ENCODE peak calls at places on chromosome 16, in five cellular contexts. M is epithelial cell of esophagus; K is dorsolateral prefrontal cortex; G is colonic mucosa; R is CD8-positive, alpha-beta memory T cell. S is an unnamed sample.

GRCh38 chr16:88057656-88058055 is 106.4 kb downstream of the BANP start:
- DNase-seq in R (no peak), K (no peak), G (no peak), M (no peak), S (peak; percentile 57)

GRCh38 chr16:5349101-5349500 is 251.5 kb upstream of the EEF2KMT start:
- DNase-seq in G (no peak), M (no peak), K (no peak), R (no peak), S (no peak)

GRCh38 chr16:57680842-57681241 is 12.7 kb downstream of the ADGRG3 start:
- DNase-seq in G (no peak), R (no peak), K (no peak), M (no peak), S (no peak)

GRCh38 chr16:7137560-7138330 is 194.9 kb upstream of the RBFOX1 start:
- DNase-seq in R (no peak), M (peak; percentile 67), G (no peak), K (no peak), S (no peak)

GRCh38 chr16:75266738-75267630 is 15.6 kb upstream of the BCAR1 start:
- DNase-seq in R (no peak), K (peak; percentile 70), G (no peak), M (no peak), S (peak; percentile 65)

GRCh38 chr16:69171325-69172095 is 15.5 kb upstream of the SNTB2 start:
- DNase-seq in G (no peak), K (no peak), R (no peak), M (no peak), S (no peak)

GRCh38 chr16:24850289-24850931 is 4.6 kb downstream of the SLC5A11 start:
- DNase-seq in M (peak; percentile 78), K (no peak), R (no peak), G (no peak), S (no peak)

GRCh38 chr16:81261049-81261648 is 22.7 kb downstream of the BCO1 start:
- DNase-seq in M (peak; percentile 42), R (no peak), G (no peak), K (no peak), S (no peak)

GRCh38 chr16:68902376-68903345 is 59.3 kb downstream of the TANGO6 start:
- DNase-seq in R (no peak), M (peak; percentile 77), G (peak; percentile 70), K (no peak), S (no peak)

GRCh38 chr16:79997257-79997656 is 396.7 kb upstream of the MAF start:
- DNase-seq in K (no peak), R (no peak), M (peak; percentile 47), G (no peak), S (no peak)

GRCh38 chr16:27198451-27199234 is 4.7 kb upstream of the KDM8 start:
- DNase-seq in G (no peak), K (no peak), R (no peak), M (no peak), S (no peak)

GRCh38 chr16:46751381-46751780 is 3.2 kb upstream of the MYLK3 start:
- DNase-seq in M (no peak), R (no peak), G (no peak), K (no peak), S (no peak)

GRCh38 chr16:30760577-30761426 is 1.1 kb downstream of the CFAP119 start:
- DNase-seq in K (no peak), R (no peak), G (no peak), M (no peak), S (no peak)

GRCh38 chr16:59205403-59205802 is 471.3 kb upstream of the GOT2 start:
- DNase-seq in G (no peak), M (no peak), K (no peak), R (no peak), S (no peak)

GRCh38 chr16:50308237-50308965 is 42.0 kb downstream of the ADCY7 start:
- DNase-seq in R (no peak), K (peak; percentile 37), M (no peak), G (no peak), S (peak; percentile 59)

GRCh38 chr16:1537138-1537577 is 3.7 kb downstream of the TMEM204 start:
- DNase-seq in G (no peak), K (no peak), M (no peak), R (no peak), S (peak; percentile 65)
- H3K4me3 ChIP-seq in G (no peak overlapping the region), K (no peak overlapping the region), M (no peak overlapping the region), R (peak overlapping the region; percentile 40), S (no peak overlapping the region)

GRCh38 chr16:2155091-2156024 is at the start of gene TRAF7:
- DNase-seq in G (peak; percentile 99), R (peak; percentile 94), M (peak; percentile 100), K (peak; percentile 99), S (peak; percentile 99)

GRCh38 chr16:2157480-2158261 is 2.1 kb downstream of the TRAF7 start:
- DNase-seq in M (no peak), K (no peak), R (no peak), G (peak; percentile 70), S (no peak)

GRCh38 chr16:2158262-2158638 is 2.7 kb downstream of the TRAF7 start:
- DNase-seq in K (no peak), R (no peak), M (no peak), G (no peak), S (no peak)

GRCh38 chr16:2156025-2156848 is 655 bp downstream of the TRAF7 start:
- DNase-seq in G (peak; percentile 39), R (no peak), M (peak; percentile 75), K (no peak), S (no peak)

DNA sequence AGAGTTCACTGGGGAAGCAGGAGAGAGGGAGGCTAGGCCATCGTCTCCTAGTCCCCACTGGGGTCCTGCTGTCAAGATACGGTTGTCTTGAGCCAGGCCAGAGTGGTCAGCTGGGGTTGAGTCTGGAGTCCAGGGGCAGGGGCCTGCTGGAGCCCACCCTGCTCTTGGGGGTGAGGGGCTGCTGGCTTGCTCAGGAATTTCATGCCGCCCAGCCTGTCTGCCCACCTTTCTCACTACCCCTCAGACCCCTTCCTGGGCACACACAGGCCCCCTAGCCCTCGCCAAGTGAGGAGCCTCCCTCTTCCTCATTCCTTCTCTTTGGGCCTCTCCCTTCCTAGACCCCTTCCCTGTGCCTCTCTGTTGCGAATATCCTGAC is 1.3 kb downstream of the TRAF7 start:
- DNase-seq in M (no peak), K (no peak), R (no peak), G (no peak), S (no peak)
- H3K4me3 ChIP-seq in M (peak overlapping the region; percentile 92), K (peak overlapping the region; percentile 96), R (no peak overlapping the region), G (peak overlapping the region; percentile 69), S (peak overlapping the region; percentile 81)

GRCh38 chr16:54937673-54938350 is 7.1 kb downstream of the IRX5 start:
- DNase-seq in M (peak; percentile 27), G (no peak), K (no peak), R (no peak), S (no peak)
- H3K4me3 ChIP-seq in M (peak overlapping the region; percentile 60), G (no peak overlapping the region), K (no peak overlapping the region), R (no peak overlapping the region), S (peak overlapping the region; percentile 25)

GRCh38 chr16:85608515-85608885 is 4.6 kb upstream of the GSE1 start:
- DNase-seq in M (no peak), R (no peak), G (no peak), K (no peak), S (no peak)

GRCh38 chr16:85605912-85606841 is 6.9 kb upstream of the GSE1 start:
- DNase-seq in R (no peak), G (no peak), M (no peak), K (no peak), S (no peak)

GRCh38 chr16:85607331-85607765 is 5.8 kb upstream of the GSE1 start:
- DNase-seq in K (peak; percentile 61), R (no peak), G (peak; percentile 52), M (no peak), S (no peak)

GRCh38 chr16:85607796-85608514 is 5.2 kb upstream of the GSE1 start:
- DNase-seq in G (no peak), R (no peak), M (no peak), K (no peak), S (no peak)

DNA sequence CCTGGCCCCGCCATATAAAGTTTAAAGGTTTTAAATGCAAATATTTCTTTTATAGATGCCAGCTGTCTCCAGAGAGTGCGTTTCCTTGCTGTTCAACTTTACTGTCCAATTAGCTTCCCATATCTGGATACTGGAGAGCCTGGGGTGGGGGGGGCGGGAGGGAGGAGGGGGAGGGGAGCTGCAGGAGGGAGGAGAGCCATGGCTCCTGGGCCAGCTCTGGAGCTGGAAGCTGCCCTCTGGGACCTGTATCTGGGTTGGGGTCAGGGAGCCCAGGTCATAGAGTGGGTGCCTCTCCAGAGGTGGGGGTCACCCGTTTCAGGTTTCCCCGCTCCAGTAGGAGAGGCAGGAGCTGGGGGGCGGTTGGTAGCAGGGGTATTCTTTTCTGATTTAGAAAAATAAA is 6.2 kb upstream of the GSE1 start:
- DNase-seq in M (no peak), K (no peak), R (no peak), G (no peak), S (no peak)
- H3K4me3 ChIP-seq in M (no peak overlapping the region), K (no peak overlapping the region), R (no peak overlapping the region), G (no peak overlapping the region), S (no peak overlapping the region)

DNA sequence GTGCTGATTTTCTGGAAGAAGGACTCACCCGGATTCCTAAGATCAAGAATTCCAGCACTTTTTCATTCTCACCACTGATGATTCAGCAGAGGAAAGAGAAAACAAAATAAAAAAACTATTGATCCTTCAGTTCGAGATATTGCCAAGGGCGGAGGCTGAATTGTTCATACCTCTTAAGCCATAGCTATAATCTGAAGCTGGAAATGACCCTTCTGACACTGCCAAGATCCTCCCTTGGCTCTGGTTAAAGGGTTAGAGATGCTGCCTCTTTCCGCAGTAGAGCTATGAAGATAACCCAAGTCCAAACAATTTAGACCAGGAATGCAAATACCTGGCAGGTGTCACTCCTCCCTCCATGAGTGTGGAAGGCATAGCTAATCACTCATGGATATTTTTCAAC is 73.0 kb downstream of the TMEM114 start:
- DNase-seq in K (no peak), G (no peak), M (no peak), R (no peak), S (no peak)
- H3K4me3 ChIP-seq in K (no peak overlapping the region), G (no peak overlapping the region), M (no peak overlapping the region), R (no peak overlapping the region), S (no peak overlapping the region)

GRCh38 chr16:56616608-56617211 is 8.3 kb downstream of the MT2A start:
- DNase-seq in R (no peak), M (no peak), G (no peak), K (no peak), S (no peak)
- H3K4me3 ChIP-seq in R (no peak overlapping the region), M (no peak overlapping the region), G (peak overlapping the region; percentile 30), K (peak overlapping the region; percentile 41), S (no peak overlapping the region)